ENCODE peak calls at places on chromosome 6, in eight cellular contexts. U, Z, T, B, H, W, G and A are unnamed samples. For H3K9me3, the result is how much of the 10 kb centered on the place peaks cover.

GRCh38 chr6:167745660-167746376 is 80.9 kb upstream of the AFDN start:
- DNase-seq in U (no peak), Z (no peak), T (no peak), B (peak), H (no peak), W (peak), G (no peak), A (no peak)

GRCh38 chr6:46838033-46838432 is 44.8 kb downstream of the MEP1A start:
- DNase-seq in U (no peak), Z (no peak), T (no peak), B (no peak), H (no peak), W (no peak), G (no peak), A (no peak)

GRCh38 chr6:5679696-5680494 is 326.8 kb downstream of the NRN1 start:
- DNase-seq in U (no peak), Z (no peak), T (no peak), B (no peak), H (no peak), W (no peak), G (no peak), A (no peak)

GRCh38 chr6:44052419-44053011 is 74.7 kb downstream of the MRPL14 start:
- DNase-seq in U (no peak), Z (peak), T (no peak), B (peak), H (no peak), W (no peak), G (no peak), A (no peak)

GRCh38 chr6:140858381-140858971 is 1274.2 kb upstream of the GJE1 start:
- DNase-seq in U (no peak), Z (no peak), T (no peak), B (no peak), H (no peak), W (no peak), G (no peak), A (no peak)

GRCh38 chr6:154567695-154568220 is 57.3 kb upstream of the CNKSR3 start:
- DNase-seq in U (no peak), Z (no peak), T (no peak), B (no peak), H (no peak), W (no peak), G (no peak), A (no peak)

GRCh38 chr6:149032599-149033405 is 284.7 kb upstream of the TAB2 start:
- DNase-seq in U (no peak), Z (peak), T (peak), B (no peak), H (no peak), W (no peak), G (peak), A (no peak)

GRCh38 chr6:40389176-40389767 is 197.9 kb downstream of the LRFN2 start:
- DNase-seq in U (no peak), Z (no peak), T (no peak), B (no peak), H (no peak), W (no peak), G (no peak), A (no peak)

GRCh38 chr6:4265740-4266139 is 130.4 kb upstream of the ECI2 start:
- DNase-seq in U (no peak), Z (no peak), T (no peak), B (no peak), H (no peak), W (no peak), G (no peak), A (no peak)

GRCh38 chr6:6622557-6622956 is 34.0 kb downstream of the LY86 start:
- DNase-seq in U (no peak), Z (no peak), T (no peak), B (no peak), H (no peak), W (no peak), G (no peak), A (no peak)

GRCh38 chr6:71079707-71080106 is 122.8 kb upstream of the B3GAT2 start:
- DNase-seq in U (no peak), Z (no peak), T (no peak), B (no peak), H (no peak), W (no peak), G (no peak), A (no peak)

GRCh38 chr6:79810153-79810806 is 137.1 kb downstream of the ELOVL4 start:
- DNase-seq in U (no peak), Z (no peak), T (no peak), B (no peak), H (no peak), W (no peak), G (no peak), A (no peak)

GRCh38 chr6:109428889-109429477 is 11.4 kb downstream of the PPIL6 start:
- DNase-seq in U (no peak), Z (no peak), T (no peak), B (no peak), H (no peak), W (no peak), G (no peak), A (no peak)

GRCh38 chr6:44431118-44431725 is 43.7 kb downstream of the CDC5L start:
- DNase-seq in U (no peak), Z (peak), T (peak), B (no peak), H (no peak), W (peak), G (peak), A (peak)

GRCh38 chr6:15876406-15876805 is 213.6 kb upstream of the DTNBP1 start:
- DNase-seq in U (no peak), Z (peak), T (peak), B (no peak), H (no peak), W (no peak), G (no peak), A (no peak)

GRCh38 chr6:89530982-89531381 is 98.0 kb downstream of the ANKRD6 start:
- DNase-seq in U (no peak), Z (no peak), T (no peak), B (peak), H (peak), W (no peak), G (no peak), A (no peak)

GRCh38 chr6:166490671-166491500 is 95.6 kb downstream of the RAMACL start:
- DNase-seq in U (no peak), Z (no peak), T (no peak), B (peak), H (no peak), W (no peak), G (no peak), A (peak)

GRCh38 chr6:134853111-134854055 is 96.5 kb downstream of the ALDH8A1 start:
- DNase-seq in U (no peak), Z (no peak), T (no peak), B (no peak), H (no peak), W (no peak), G (no peak), A (peak)

GRCh38 chr6:73612611-73613010 is 41.2 kb downstream of the SLC17A5 start:
- DNase-seq in U (peak), Z (no peak), T (no peak), B (no peak), H (no peak), W (no peak), G (no peak), A (no peak)

GRCh38 chr6:73613806-73614536 is 39.8 kb downstream of the SLC17A5 start:
- DNase-seq in U (no peak), Z (no peak), T (no peak), B (no peak), H (no peak), W (no peak), G (no peak), A (no peak)

GRCh38 chr6:73610444-73611275 is 43.1 kb downstream of the SLC17A5 start:
- DNase-seq in U (no peak), Z (peak), T (peak), B (no peak), H (no peak), W (no peak), G (no peak), A (no peak)

DNA sequence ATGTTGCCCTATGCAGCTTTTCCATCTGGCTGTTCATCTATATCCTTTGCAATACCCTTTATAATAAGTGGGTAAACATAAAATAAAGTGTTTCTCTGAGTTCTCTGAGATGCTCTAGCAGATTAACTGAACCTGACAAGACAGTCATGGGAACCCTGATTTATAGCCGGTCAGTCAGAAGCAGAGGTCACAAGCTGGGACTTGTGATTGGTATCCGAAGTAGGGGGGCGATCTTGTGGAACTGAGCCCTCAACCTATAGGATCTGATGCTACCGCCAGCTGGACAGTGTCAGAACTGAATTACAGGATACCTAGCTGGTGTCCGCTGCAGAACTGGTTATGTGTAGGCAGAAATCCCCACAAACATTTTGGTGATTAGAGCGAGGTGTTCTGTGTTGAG is 39.0 kb downstream of the SLC17A5 start:
- DNase-seq in U (no peak), Z (no peak), T (no peak), B (no peak), H (no peak), W (no peak), G (no peak), A (no peak)
- TF ChIP-seq EP300 in U (no peak), Z (no peak), T (no peak), B (no peak), H (no peak), W (no peak), G (no peak), A (no peak)

DNA sequence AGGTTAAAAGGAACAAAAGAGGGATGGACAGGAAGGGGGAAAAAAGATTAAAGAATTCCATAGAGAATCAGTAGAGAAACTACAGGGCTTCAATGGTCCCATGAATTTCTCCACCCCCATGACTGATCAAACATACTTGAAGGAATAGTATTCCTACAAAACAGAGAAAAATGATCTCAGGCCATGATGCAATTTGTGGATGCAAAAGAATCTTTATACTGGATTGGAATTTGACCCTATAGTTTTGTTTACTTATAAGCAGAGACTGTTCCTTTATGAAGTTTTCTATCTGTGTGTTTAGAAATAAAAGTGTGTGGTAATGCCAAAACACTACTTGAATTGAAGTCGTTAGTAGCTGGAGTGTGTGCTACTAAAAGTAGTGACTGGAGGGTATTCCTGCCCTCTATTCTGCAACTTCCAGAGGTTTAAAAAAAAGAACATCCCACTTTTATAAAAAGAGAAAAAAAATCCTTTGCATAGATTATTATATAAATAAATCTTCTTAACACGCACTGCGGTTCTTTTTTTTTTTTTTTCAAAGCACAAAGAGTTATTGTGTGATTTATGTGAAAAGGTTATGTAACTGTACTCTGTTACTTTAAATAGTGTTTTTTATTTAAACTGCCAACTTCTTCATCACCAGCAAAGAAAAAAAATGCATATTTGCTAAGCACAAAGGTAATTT is 214.4 kb upstream of the CITED2 start:
- DNase-seq in U (no peak), Z (peak), T (no peak), B (no peak), H (no peak), W (no peak), G (no peak), A (no peak)
- H3K27ac ChIP-seq in U (peak), Z (peak), T (no peak), B (peak), H (peak), W (peak), G (no peak), A (peak)

GRCh38 chr6:170152111-170152926 is 138.6 kb downstream of the DLL1 start:
- DNase-seq in U (peak), Z (no peak), T (no peak), B (no peak), H (peak), W (peak), G (no peak), A (peak)
- H3K9me3 ChIP-seq in U (under half), Z (under half), T (under half), B (under half), H (under half), W (under half), G (under half), A (under half)

GRCh38 chr6:158283304-158284005 is 28.8 kb upstream of the TULP4 start:
- DNase-seq in U (no peak), Z (peak), T (no peak), B (no peak), H (no peak), W (no peak), G (no peak), A (no peak)
- TF ChIP-seq EP300 in U (no peak), Z (no peak), T (no peak), B (no peak), H (no peak), W (no peak), G (no peak), A (no peak)

DNA sequence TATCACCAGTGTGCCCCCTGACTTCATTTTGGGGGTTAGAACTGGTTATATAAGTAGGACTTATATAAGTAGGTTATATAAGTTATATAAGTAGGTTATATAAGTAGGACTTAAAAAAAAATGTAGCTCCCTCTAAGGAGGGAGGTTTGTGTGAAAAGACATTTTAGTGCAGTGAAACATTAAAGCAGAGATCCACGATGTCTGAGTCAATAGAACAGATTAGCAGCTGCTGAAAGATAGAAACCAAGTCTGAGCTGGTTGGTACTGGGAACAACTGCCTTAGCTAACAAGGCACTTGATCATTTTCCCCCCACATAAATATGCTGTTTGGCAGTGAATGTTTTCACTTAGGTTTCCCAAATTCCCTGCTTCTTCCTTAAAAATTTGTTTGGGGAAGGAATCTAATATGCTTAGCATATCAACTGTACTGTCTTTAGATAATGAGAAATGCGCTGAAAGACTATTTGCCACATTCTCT is 2.1 kb upstream of the RPS12 start:
- DNase-seq in U (no peak), Z (no peak), T (no peak), B (no peak), H (no peak), W (no peak), G (no peak), A (no peak)
- H3K27ac ChIP-seq in U (peak), Z (peak), T (peak), B (peak), H (peak), W (peak), G (no peak), A (peak)

DNA sequence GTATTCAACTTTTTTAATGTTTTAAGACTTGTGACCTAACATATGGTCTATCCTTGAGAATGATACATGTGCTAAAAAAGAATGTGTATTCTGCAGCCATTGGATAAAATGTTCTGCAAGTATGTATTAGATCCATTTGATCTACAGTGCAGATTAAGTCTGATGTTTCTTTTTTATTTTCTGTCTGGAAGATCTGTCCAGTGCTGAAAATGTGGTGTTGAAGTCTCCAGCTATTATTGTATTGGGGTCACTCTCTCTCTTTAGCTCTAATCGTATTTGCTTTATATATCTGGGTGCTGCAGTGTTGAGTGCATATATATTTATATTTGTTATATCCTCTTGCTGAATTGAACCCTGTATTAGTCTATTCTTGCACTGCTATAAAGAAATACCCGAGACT is 44.2 kb upstream of the TRIM39 start:
- DNase-seq in U (no peak), Z (no peak), T (no peak), B (no peak), H (no peak), W (no peak), G (no peak), A (no peak)
- H3K9me3 ChIP-seq in U (half or more), Z (half or more), T (under half), B (under half), H (half or more), W (half or more), G (under half), A (half or more)

DNA sequence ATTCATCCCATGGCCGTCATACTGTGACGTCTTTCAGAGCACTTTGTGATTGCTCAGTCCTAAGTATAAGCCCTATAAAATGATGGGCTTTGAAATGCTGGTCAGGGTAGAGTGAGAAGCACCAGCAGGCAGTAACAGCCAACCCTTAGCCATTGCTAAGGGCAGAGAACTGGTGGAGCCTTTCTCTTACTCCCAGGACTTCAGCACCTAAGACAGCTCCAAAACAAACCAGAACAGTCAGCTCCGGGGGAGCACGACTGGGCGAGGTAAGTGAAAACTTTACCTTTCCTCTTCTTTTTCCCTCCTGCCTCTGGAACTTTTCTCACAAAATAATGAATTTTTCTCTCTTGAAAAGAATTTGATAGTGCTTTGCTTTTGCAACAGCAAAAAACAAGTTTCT is at the start of gene VIP:
- DNase-seq in U (no peak), Z (peak), T (no peak), B (no peak), H (no peak), W (no peak), G (no peak), A (no peak)
- TF ChIP-seq EP300 in U (no peak), Z (no peak), T (no peak), B (no peak), H (no peak), W (no peak), G (no peak), A (no peak)

GRCh38 chr6:138515657-138516056 is 16.4 kb upstream of the NHSL1 start:
- DNase-seq in U (no peak), Z (no peak), T (no peak), B (no peak), H (no peak), W (no peak), G (no peak), A (no peak)

GRCh38 chr6:138508676-138508988 is 9.3 kb upstream of the NHSL1 start:
- DNase-seq in U (no peak), Z (no peak), T (no peak), B (no peak), H (no peak), W (no peak), G (no peak), A (no peak)

GRCh38 chr6:138509371-138509770 is 10.1 kb upstream of the NHSL1 start:
- DNase-seq in U (no peak), Z (peak), T (no peak), B (peak), H (no peak), W (peak), G (no peak), A (peak)

GRCh38 chr6:138514860-138515540 is 15.7 kb upstream of the NHSL1 start:
- DNase-seq in U (no peak), Z (no peak), T (no peak), B (no peak), H (no peak), W (no peak), G (no peak), A (no peak)

DNA sequence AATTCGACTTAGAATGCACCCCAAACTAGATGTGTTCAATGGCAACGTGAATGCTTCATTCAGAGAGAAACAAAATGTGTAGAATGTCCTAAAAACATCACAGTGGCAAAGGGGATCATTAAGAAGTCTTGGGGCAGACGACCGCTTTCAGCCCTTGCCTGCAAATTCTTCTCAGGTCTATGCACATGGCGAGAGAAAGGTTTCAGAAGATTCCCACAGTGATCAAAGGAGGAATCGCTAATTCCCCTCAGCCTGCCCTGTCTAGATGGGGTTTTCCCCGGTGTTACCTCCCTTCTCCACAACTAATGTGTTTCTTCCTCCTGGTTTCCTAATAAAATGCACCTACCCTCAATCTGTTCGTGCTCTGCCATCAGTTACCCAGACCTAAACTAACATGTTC is 13.3 kb upstream of the NHSL1 start:
- DNase-seq in U (no peak), Z (no peak), T (no peak), B (no peak), H (no peak), W (no peak), G (no peak), A (no peak)
- H3K27ac ChIP-seq in U (no peak), Z (no peak), T (no peak), B (no peak), H (no peak), W (no peak), G (no peak), A (no peak)